ENCODE peak calls at places on chromosomes 3 and 15, in four cellular contexts. One of them, this sample, is unnamed. For H3K9me3, the result is how much of the 10 kb centered on the place peaks cover.

GRCh38 chr3:123093696-123094095 is 26.9 kb downstream of the PDIA5 start:
- DNase-seq in adrenal gland: no peak
- DNase-seq in HepG2: no peak
- DNase-seq in IMR-90: no peak
- DNase-seq in this sample: no peak

GRCh38 chr3:43727930-43728329 is 37.2 kb downstream of the ABHD5 start:
- DNase-seq in adrenal gland: no peak
- DNase-seq in HepG2: no peak
- DNase-seq in IMR-90: peak
- DNase-seq in this sample: no peak

GRCh38 chr15:90594297-90594696 is 64.6 kb downstream of the CRTC3 start:
- DNase-seq in adrenal gland: peak
- DNase-seq in HepG2: no peak
- DNase-seq in IMR-90: no peak
- DNase-seq in this sample: peak

GRCh38 chr15:80798911-80799310 is 19.7 kb downstream of the CEMIP start:
- DNase-seq in adrenal gland: no peak
- DNase-seq in HepG2: no peak
- DNase-seq in IMR-90: no peak
- DNase-seq in this sample: no peak

GRCh38 chr15:62391565-62392262 is 226.6 kb upstream of the C2CD4B start:
- DNase-seq in adrenal gland: peak
- DNase-seq in HepG2: peak
- DNase-seq in IMR-90: peak
- DNase-seq in this sample: peak

GRCh38 chr3:9190276-9190675 is 59.2 kb downstream of the SRGAP3 start:
- DNase-seq in adrenal gland: no peak
- DNase-seq in HepG2: no peak
- DNase-seq in IMR-90: no peak
- DNase-seq in this sample: no peak

GRCh38 chr15:71109130-71109529 is 6.1 kb upstream of the THSD4 start:
- DNase-seq in adrenal gland: no peak
- DNase-seq in HepG2: no peak
- DNase-seq in IMR-90: peak
- DNase-seq in this sample: no peak

GRCh38 chr15:88454231-88454630 is 13.0 kb downstream of the MRPL46 start:
- DNase-seq in adrenal gland: no peak
- DNase-seq in HepG2: no peak
- DNase-seq in IMR-90: peak
- DNase-seq in this sample: no peak

GRCh38 chr3:67947808-67948508 is 293.5 kb upstream of the SUCLG2 start:
- DNase-seq in adrenal gland: no peak
- DNase-seq in HepG2: peak
- DNase-seq in IMR-90: no peak
- DNase-seq in this sample: no peak

DNA sequence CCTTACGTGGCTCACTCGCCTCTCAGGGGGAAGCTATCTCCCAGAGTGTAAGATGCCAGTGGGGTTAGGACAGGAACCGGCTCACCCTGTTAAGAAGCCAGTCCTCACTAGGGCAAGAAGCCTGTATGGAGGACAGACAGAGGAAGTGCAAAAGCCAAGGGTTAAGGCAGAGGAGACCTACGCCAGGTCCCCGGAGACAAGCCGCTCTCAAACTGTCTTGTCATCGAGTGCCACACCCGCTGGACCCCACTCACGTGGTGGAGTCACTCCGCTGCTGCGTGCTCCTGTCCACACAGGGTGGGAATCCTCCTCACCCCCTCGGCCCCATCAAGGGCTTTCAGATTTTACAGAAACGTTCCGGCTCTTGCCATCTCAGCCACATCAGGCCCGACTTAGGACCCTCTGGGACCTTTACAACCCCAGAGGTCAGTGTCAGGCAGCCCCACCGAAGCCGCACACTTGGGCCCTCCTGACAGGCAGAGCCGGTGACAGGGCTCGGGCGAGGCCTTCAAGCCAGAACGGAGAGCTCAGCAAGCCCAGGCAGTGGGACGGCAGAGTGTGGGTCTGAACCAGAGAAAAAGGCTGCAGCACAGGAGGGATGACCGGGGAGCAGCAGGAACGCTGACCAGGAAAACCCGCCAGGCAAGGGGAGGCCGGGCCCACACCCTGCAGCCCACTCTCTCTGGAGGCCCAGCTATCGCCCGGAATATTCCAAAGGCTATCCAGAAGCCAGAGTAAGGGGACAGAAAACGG is 61.7 kb downstream of the XXYLT1 start:
- DNase-seq in adrenal gland: no peak
- DNase-seq in HepG2: no peak
- DNase-seq in IMR-90: peak
- DNase-seq in this sample: peak
- H3K4me3 ChIP-seq in adrenal gland: no peak
- H3K4me3 ChIP-seq in HepG2: no peak
- H3K4me3 ChIP-seq in IMR-90: no peak
- H3K4me3 ChIP-seq in this sample: no peak

DNA sequence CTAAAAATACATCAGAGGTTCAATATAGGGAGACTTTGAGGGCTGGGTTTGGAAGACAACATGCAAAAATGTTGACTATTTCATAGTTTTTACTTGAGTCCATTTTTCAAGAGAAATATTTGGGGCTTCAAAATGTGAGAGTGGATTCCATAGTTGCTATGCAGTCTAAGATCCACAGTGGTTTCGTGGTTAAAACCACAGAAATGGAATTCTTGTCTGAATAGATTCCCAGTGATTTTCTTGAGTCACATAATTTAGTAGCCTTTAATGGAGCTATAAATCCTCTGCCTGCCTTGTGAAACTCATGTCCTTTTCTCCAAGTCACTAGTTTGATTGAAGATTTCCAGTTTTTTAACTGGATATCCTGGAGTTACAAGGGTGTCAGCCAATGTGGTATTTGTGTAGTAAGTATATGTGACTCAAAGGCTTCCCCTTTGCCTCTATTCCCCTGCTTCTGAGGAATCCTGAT is 94.7 kb upstream of the RBMS3 start:
- DNase-seq in adrenal gland: no peak
- DNase-seq in HepG2: no peak
- DNase-seq in IMR-90: peak
- DNase-seq in this sample: no peak
- H3K27ac ChIP-seq in adrenal gland: peak
- H3K27ac ChIP-seq in HepG2: no peak
- H3K27ac ChIP-seq in IMR-90: peak
- H3K27ac ChIP-seq in this sample: no peak

DNA sequence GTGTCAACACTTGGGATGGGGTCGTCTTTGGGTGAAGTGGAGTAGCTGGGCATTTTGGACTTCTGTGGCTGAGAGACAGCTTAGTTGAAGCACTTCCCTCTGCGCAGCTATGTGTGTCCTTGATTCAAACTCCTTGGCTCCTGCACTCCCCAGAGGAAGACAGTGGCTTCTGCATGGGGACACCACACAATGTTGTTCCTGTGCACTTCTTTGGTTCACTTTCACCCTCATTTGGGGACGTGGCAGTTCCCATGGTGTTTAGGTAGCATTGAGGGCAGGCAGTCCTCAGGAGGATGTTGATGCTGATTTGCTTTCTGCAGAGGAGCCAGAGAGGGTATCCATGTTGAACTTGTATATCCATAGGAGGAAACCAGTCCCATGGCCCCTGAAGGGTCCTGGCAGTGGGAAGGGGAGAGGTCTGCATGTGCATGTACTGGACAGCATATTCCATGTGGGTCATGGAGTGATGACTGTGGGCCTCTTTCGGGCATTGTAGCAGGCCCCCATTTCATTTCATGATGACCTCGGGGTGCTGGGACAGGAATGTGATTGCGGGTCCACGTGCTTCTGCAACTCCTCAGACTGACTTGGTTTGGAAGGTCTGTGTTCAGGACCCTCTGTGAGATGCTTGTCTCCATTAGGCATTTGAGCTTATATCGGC is 135.4 kb downstream of the SNRPN start:
- DNase-seq in adrenal gland: no peak
- DNase-seq in HepG2: no peak
- DNase-seq in IMR-90: no peak
- DNase-seq in this sample: no peak
- H3K9me3 ChIP-seq in adrenal gland: under half
- H3K9me3 ChIP-seq in HepG2: half or more
- H3K9me3 ChIP-seq in IMR-90: half or more
- H3K9me3 ChIP-seq in this sample: half or more

DNA sequence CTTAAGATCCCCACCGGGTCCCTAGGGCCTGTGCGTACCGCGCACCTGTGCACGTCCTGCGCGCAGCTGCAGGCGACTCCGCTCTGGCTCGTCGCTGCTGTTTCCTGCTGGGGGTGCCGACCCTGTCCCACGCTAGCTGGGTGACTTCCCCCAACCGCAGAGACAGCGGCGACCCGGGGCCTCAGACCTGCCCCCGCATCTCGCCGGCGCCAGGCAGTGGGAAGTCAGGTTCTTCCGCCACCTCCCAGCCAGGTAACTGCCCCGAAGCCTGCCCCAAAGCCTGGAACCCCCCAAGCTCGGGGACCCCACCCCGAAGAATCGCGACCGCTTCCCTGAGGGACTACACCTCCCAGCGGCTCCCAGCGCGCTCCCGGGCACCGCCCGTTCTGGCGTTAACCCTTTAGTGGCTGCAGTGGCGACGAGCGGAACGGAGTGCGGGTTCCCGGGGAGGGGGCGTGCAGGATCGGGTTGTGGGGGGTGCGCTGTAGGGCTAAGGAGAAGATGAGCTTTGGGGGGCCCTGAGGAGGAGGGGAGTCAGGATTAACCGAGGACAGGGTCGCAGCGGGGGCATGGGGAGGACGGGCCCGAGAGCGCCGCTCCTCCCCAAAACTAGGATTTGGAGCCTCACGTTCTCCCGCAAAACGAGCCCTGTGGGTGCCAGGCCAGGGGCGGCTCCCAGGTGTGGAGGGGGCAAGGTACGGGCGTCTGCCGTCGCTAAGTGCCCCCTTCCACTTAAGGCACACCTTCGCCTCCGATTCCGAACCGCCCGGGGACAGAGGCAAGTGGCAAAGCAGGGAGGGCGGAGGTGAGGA is 589 bp downstream of the NEIL1 start:
- DNase-seq in adrenal gland: peak
- DNase-seq in HepG2: no peak
- DNase-seq in IMR-90: no peak
- DNase-seq in this sample: peak
- H3K4me3 ChIP-seq in adrenal gland: peak
- H3K4me3 ChIP-seq in HepG2: peak
- H3K4me3 ChIP-seq in IMR-90: peak
- H3K4me3 ChIP-seq in this sample: peak

GRCh38 chr15:48406911-48407310 is 75.7 kb downstream of the DUT start:
- DNase-seq in adrenal gland: no peak
- DNase-seq in HepG2: no peak
- DNase-seq in IMR-90: no peak
- DNase-seq in this sample: no peak
- H3K27ac ChIP-seq in adrenal gland: peak
- H3K27ac ChIP-seq in HepG2: no peak
- H3K27ac ChIP-seq in IMR-90: no peak
- H3K27ac ChIP-seq in this sample: no peak

DNA sequence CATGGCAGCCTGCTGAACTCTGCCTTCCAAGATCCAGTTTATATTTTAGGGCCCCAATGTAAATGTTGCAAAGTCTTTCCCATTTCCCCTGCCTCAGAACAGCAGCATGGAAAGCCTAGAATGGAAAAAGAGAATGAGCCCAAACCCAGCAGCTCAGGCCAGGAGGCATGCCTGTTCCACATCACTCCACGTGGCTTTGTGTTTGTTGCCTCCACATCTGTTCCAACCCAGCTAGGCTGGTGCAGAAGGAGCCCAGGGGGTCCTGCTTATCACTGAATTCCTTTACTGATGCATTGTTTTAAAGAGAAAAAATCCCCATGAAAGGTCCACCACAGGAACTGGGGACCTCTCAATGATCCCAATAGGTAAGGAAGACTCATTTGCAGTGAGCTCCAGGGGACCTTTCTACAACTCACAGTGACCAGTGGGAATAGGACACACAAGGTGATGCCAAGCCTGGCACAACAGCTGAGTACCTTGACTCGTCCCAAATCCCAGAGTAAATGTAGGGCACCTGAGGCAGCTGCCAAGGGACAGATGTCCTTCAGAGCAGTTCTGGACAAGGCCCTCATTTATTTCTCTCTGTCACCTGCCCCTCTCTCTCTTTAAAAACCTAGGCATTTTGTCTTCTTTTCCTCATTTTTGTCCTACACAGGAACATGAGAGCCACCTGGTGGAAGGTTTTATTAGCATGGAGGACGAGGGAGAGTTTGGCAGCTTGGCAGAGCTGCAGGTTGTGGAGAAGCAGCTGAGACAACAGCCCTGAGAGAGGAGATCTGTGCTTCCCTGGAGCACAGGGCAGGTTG is 41.7 kb upstream of the ADAMTS17 start:
- DNase-seq in adrenal gland: peak
- DNase-seq in HepG2: peak
- DNase-seq in IMR-90: no peak
- DNase-seq in this sample: no peak
- H3K9me3 ChIP-seq in adrenal gland: under half
- H3K9me3 ChIP-seq in HepG2: under half
- H3K9me3 ChIP-seq in IMR-90: under half
- H3K9me3 ChIP-seq in this sample: under half

GRCh38 chr3:134314588-134315285 is 59.5 kb downstream of the AMOTL2 start:
- DNase-seq in adrenal gland: no peak
- DNase-seq in HepG2: no peak
- DNase-seq in IMR-90: no peak
- DNase-seq in this sample: no peak
- H3K4me3 ChIP-seq in adrenal gland: no peak
- H3K4me3 ChIP-seq in HepG2: no peak
- H3K4me3 ChIP-seq in IMR-90: no peak
- H3K4me3 ChIP-seq in this sample: no peak

DNA sequence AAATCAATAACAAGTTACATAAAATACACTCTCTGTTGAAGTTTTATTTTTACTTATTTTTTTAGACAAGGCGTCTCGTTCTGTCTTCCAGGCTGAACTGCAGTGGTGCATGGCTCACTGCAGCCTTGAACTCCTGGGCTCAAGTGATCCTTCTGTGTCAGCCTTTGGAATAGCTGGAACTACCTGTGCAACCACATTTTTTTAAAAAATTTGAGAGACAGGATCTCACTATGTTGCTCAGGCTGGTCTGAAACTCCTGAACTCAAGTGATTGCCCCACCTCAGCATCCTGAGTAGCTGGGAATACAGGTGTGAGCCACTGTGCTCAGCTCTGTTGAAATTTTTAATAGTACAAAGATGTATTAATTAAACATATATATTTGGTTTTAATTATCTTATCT is 614.3 kb upstream of the ARRDC4 start:
- DNase-seq in adrenal gland: no peak
- DNase-seq in HepG2: no peak
- DNase-seq in IMR-90: no peak
- DNase-seq in this sample: no peak
- H3K27ac ChIP-seq in adrenal gland: no peak
- H3K27ac ChIP-seq in HepG2: no peak
- H3K27ac ChIP-seq in IMR-90: no peak
- H3K27ac ChIP-seq in this sample: no peak

This sample was measured in upper lobe of left lung.